ENCODE peak calls at places on chromosome 21, in ten cellular contexts. J is IMR-90; I is stimulated activated CD4-positive, alpha-beta T cell treated with anti-CD3 and anti-CD28 coated beads, Interleukin-12 subunit alpha, Interleukin-12 subunit beta, amount 100 ng/mL, for 24 hours; W is fibroblast of pulmonary artery; C is progenitor cell of endocrine pancreas; P is psoas muscle; K is T1000; U is mucosa of descending colon; L is T47D; Q is astrocyte of the cerebellum. B is an unnamed sample.

GRCh38 chr21:46226146-46226545 is 2.4 kb downstream of the LSS start:
- DNase-seq in U (no peak), Q (no peak), C (no peak), L (no peak), W (peak), P (no peak), J (peak), K (no peak), I (no peak), B (no peak)

GRCh38 chr21:39232926-39233325 is 49.7 kb upstream of the PSMG1 start:
- DNase-seq in U (no peak), C (no peak), Q (no peak), L (no peak), J (peak), W (peak), I (no peak), P (no peak), K (no peak), B (no peak)

GRCh38 chr21:36981977-36982700 is 15.7 kb upstream of the HLCS start:
- DNase-seq in K (no peak), U (no peak), P (no peak), Q (no peak), W (no peak), C (no peak), L (no peak), J (no peak), I (no peak), B (no peak)

GRCh38 chr21:38505654-38506523 is 7.6 kb upstream of the ERG start:
- DNase-seq in P (no peak), L (peak), J (peak), K (no peak), I (no peak), Q (peak), C (no peak), W (peak), U (no peak), B (peak)

GRCh38 chr21:38291875-38292274 is 35.1 kb downstream of the KCNJ15 start:
- DNase-seq in K (no peak), U (no peak), W (no peak), Q (no peak), L (no peak), I (no peak), J (no peak), C (no peak), P (no peak), B (no peak)

GRCh38 chr21:44051462-44051941 is 39.4 kb downstream of the TRAPPC10 start:
- DNase-seq in W (peak), P (peak), I (no peak), J (peak), L (no peak), K (no peak), C (no peak), U (no peak), Q (peak), B (peak)

GRCh38 chr21:18142639-18143038 is 102.0 kb upstream of the CHODL start:
- DNase-seq in J (no peak), P (no peak), K (no peak), I (no peak), U (no peak), W (no peak), Q (no peak), L (no peak), C (no peak), B (no peak)

GRCh38 chr21:34878501-34878900 is 170.6 kb downstream of the RUNX1 start:
- DNase-seq in I (no peak), K (no peak), L (no peak), J (no peak), C (no peak), P (no peak), U (no peak), Q (no peak), W (no peak), B (no peak)

GRCh38 chr21:34844033-34844923 is 175.5 kb downstream of the CLIC6 start:
- DNase-seq in I (no peak), Q (no peak), U (no peak), W (peak), P (peak), L (no peak), C (no peak), J (peak), K (no peak), B (no peak)

B was measured in hippocampal formation.